ENCODE peak calls at places on chromosomes 4 and X, in seven cellular contexts. One of them, this sample, is unnamed.

GRCh38 chrX:81120936-81121351 is 80.8 kb downstream of the HMGN5 start:
- DNase-seq in cerebellar nuclear complex: no peak
- DNase-seq in Ammon's horn: peak; percentile 70
- DNase-seq in stimulated activated CD4-positive, alpha-beta T cell treated with anti-CD3 and anti-CD28 coated beads, Interleukin-15, amount 100 ng/mL, for 1 hour: peak; percentile 1
- DNase-seq in ELF-1: peak; percentile 83
- DNase-seq in D341Med: peak; percentile 40
- DNase-seq in ecto neural progenitor cell: peak; percentile 49
- DNase-seq in this sample: peak; percentile 7

GRCh38 chrX:38900719-38901118 is 99.5 kb downstream of the MID1IP1 start:
- DNase-seq in cerebellar nuclear complex: no peak
- DNase-seq in Ammon's horn: no peak
- DNase-seq in stimulated activated CD4-positive, alpha-beta T cell treated with anti-CD3 and anti-CD28 coated beads, Interleukin-15, amount 100 ng/mL, for 1 hour: no peak
- DNase-seq in ELF-1: no peak
- DNase-seq in D341Med: no peak
- DNase-seq in ecto neural progenitor cell: no peak
- DNase-seq in this sample: no peak

GRCh38 chrX:153416781-153417180 is 5.5 kb downstream of the ZFP92 start:
- DNase-seq in cerebellar nuclear complex: no peak
- DNase-seq in Ammon's horn: no peak
- DNase-seq in stimulated activated CD4-positive, alpha-beta T cell treated with anti-CD3 and anti-CD28 coated beads, Interleukin-15, amount 100 ng/mL, for 1 hour: no peak
- DNase-seq in ELF-1: no peak
- DNase-seq in D341Med: no peak
- DNase-seq in ecto neural progenitor cell: no peak
- DNase-seq in this sample: no peak

GRCh38 chr4:174681723-174682300 is 147.2 kb downstream of the GLRA3 start:
- DNase-seq in cerebellar nuclear complex: no peak
- DNase-seq in Ammon's horn: no peak
- DNase-seq in stimulated activated CD4-positive, alpha-beta T cell treated with anti-CD3 and anti-CD28 coated beads, Interleukin-15, amount 100 ng/mL, for 1 hour: no peak
- DNase-seq in ELF-1: no peak
- DNase-seq in D341Med: no peak
- DNase-seq in ecto neural progenitor cell: no peak
- DNase-seq in this sample: no peak

GRCh38 chr4:142264961-142265360 is 581.1 kb downstream of the INPP4B start:
- DNase-seq in cerebellar nuclear complex: no peak
- DNase-seq in Ammon's horn: no peak
- DNase-seq in stimulated activated CD4-positive, alpha-beta T cell treated with anti-CD3 and anti-CD28 coated beads, Interleukin-15, amount 100 ng/mL, for 1 hour: no peak
- DNase-seq in ELF-1: no peak
- DNase-seq in D341Med: no peak
- DNase-seq in ecto neural progenitor cell: no peak
- DNase-seq in this sample: no peak

GRCh38 chrX:49910344-49910743 is 12.1 kb upstream of the CLCN5 start:
- DNase-seq in cerebellar nuclear complex: no peak
- DNase-seq in Ammon's horn: no peak
- DNase-seq in stimulated activated CD4-positive, alpha-beta T cell treated with anti-CD3 and anti-CD28 coated beads, Interleukin-15, amount 100 ng/mL, for 1 hour: no peak
- DNase-seq in ELF-1: no peak
- DNase-seq in D341Med: no peak
- DNase-seq in ecto neural progenitor cell: no peak
- DNase-seq in this sample: no peak

GRCh38 chr4:25107827-25108516 is 52.3 kb downstream of the SEPSECS start:
- DNase-seq in cerebellar nuclear complex: no peak
- DNase-seq in Ammon's horn: no peak
- DNase-seq in stimulated activated CD4-positive, alpha-beta T cell treated with anti-CD3 and anti-CD28 coated beads, Interleukin-15, amount 100 ng/mL, for 1 hour: no peak
- DNase-seq in ELF-1: no peak
- DNase-seq in D341Med: no peak
- DNase-seq in ecto neural progenitor cell: no peak
- DNase-seq in this sample: no peak

GRCh38 chrX:150625107-150625506 is 56.7 kb downstream of the MTM1 start:
- DNase-seq in cerebellar nuclear complex: no peak
- DNase-seq in Ammon's horn: no peak
- DNase-seq in stimulated activated CD4-positive, alpha-beta T cell treated with anti-CD3 and anti-CD28 coated beads, Interleukin-15, amount 100 ng/mL, for 1 hour: no peak
- DNase-seq in ELF-1: no peak
- DNase-seq in D341Med: no peak
- DNase-seq in ecto neural progenitor cell: no peak
- DNase-seq in this sample: no peak

GRCh38 chrX:626745-627509 is 3.7 kb upstream of the SHOX start:
- DNase-seq in cerebellar nuclear complex: no peak
- DNase-seq in Ammon's horn: no peak
- DNase-seq in stimulated activated CD4-positive, alpha-beta T cell treated with anti-CD3 and anti-CD28 coated beads, Interleukin-15, amount 100 ng/mL, for 1 hour: no peak
- DNase-seq in ELF-1: peak; percentile 50
- DNase-seq in D341Med: peak; percentile 46
- DNase-seq in ecto neural progenitor cell: no peak
- DNase-seq in this sample: peak; percentile 27

GRCh38 chr4:5033266-5033945 is 14.1 kb upstream of the CYTL1 start:
- DNase-seq in cerebellar nuclear complex: no peak
- DNase-seq in Ammon's horn: peak; percentile 57
- DNase-seq in stimulated activated CD4-positive, alpha-beta T cell treated with anti-CD3 and anti-CD28 coated beads, Interleukin-15, amount 100 ng/mL, for 1 hour: no peak
- DNase-seq in ELF-1: no peak
- DNase-seq in D341Med: no peak
- DNase-seq in ecto neural progenitor cell: no peak
- DNase-seq in this sample: no peak

GRCh38 chrX:8879750-8880149 is 78.6 kb upstream of the FAM9A start:
- DNase-seq in cerebellar nuclear complex: no peak
- DNase-seq in Ammon's horn: no peak
- DNase-seq in stimulated activated CD4-positive, alpha-beta T cell treated with anti-CD3 and anti-CD28 coated beads, Interleukin-15, amount 100 ng/mL, for 1 hour: no peak
- DNase-seq in ELF-1: peak; percentile 47
- DNase-seq in D341Med: peak; percentile 37
- DNase-seq in ecto neural progenitor cell: no peak
- DNase-seq in this sample: peak; percentile 63

GRCh38 chr4:200936-201335 is 76.6 kb downstream of the ZNF718 start:
- DNase-seq in cerebellar nuclear complex: no peak
- DNase-seq in Ammon's horn: no peak
- DNase-seq in stimulated activated CD4-positive, alpha-beta T cell treated with anti-CD3 and anti-CD28 coated beads, Interleukin-15, amount 100 ng/mL, for 1 hour: no peak
- DNase-seq in ELF-1: no peak
- DNase-seq in D341Med: no peak
- DNase-seq in ecto neural progenitor cell: no peak
- DNase-seq in this sample: no peak

GRCh38 chr4:168797176-168797575 is 212.9 kb downstream of the CBR4 start:
- DNase-seq in cerebellar nuclear complex: no peak
- DNase-seq in Ammon's horn: no peak
- DNase-seq in stimulated activated CD4-positive, alpha-beta T cell treated with anti-CD3 and anti-CD28 coated beads, Interleukin-15, amount 100 ng/mL, for 1 hour: no peak
- DNase-seq in ELF-1: no peak
- DNase-seq in D341Med: no peak
- DNase-seq in ecto neural progenitor cell: no peak
- DNase-seq in this sample: no peak

GRCh38 chr4:119025916-119026661 is 109.5 kb upstream of the MYOZ2 start:
- DNase-seq in cerebellar nuclear complex: no peak
- DNase-seq in Ammon's horn: no peak
- DNase-seq in stimulated activated CD4-positive, alpha-beta T cell treated with anti-CD3 and anti-CD28 coated beads, Interleukin-15, amount 100 ng/mL, for 1 hour: no peak
- DNase-seq in ELF-1: no peak
- DNase-seq in D341Med: no peak
- DNase-seq in ecto neural progenitor cell: no peak
- DNase-seq in this sample: no peak

GRCh38 chr4:16168710-16169388 is 57.4 kb downstream of the TAPT1 start:
- DNase-seq in cerebellar nuclear complex: no peak
- DNase-seq in Ammon's horn: no peak
- DNase-seq in stimulated activated CD4-positive, alpha-beta T cell treated with anti-CD3 and anti-CD28 coated beads, Interleukin-15, amount 100 ng/mL, for 1 hour: no peak
- DNase-seq in ELF-1: no peak
- DNase-seq in D341Med: no peak
- DNase-seq in ecto neural progenitor cell: no peak
- DNase-seq in this sample: no peak

This sample was measured in H7.